ENCODE peak calls at places on chromosomes 11 and 22, in six cellular contexts. One of them, this sample, is unnamed.

GRCh38 chr11:91527380-91528030 is 697.1 kb upstream of the FAT3 start:
- DNase-seq in activated B cell treated with CpG ODN at 0.5 μM for 24 hours: no peak
- DNase-seq in AG09319: no peak
- DNase-seq in thoracic aorta: no peak
- DNase-seq in brain microvascular endothelial cell: no peak
- DNase-seq in head of caudate nucleus: no peak
- DNase-seq in this sample: no peak

GRCh38 chr11:82557274-82557673 is 176.4 kb downstream of the FAM181B start:
- DNase-seq in brain microvascular endothelial cell: no peak
- DNase-seq in head of caudate nucleus: peak; percentile 7
- DNase-seq in activated B cell treated with CpG ODN at 0.5 μM for 24 hours: no peak
- DNase-seq in thoracic aorta: no peak
- DNase-seq in AG09319: no peak
- DNase-seq in this sample: no peak

GRCh38 chr22:42651134-42651533 is 1.9 kb upstream of the CYB5R3 start:
- DNase-seq in head of caudate nucleus: no peak
- DNase-seq in thoracic aorta: no peak
- DNase-seq in brain microvascular endothelial cell: no peak
- DNase-seq in AG09319: no peak
- DNase-seq in activated B cell treated with CpG ODN at 0.5 μM for 24 hours: no peak
- DNase-seq in this sample: no peak

GRCh38 chr22:42064629-42065028 is 6.0 kb downstream of the NAGA start:
- DNase-seq in activated B cell treated with CpG ODN at 0.5 μM for 24 hours: no peak
- DNase-seq in AG09319: no peak
- DNase-seq in thoracic aorta: no peak
- DNase-seq in brain microvascular endothelial cell: no peak
- DNase-seq in head of caudate nucleus: no peak
- DNase-seq in this sample: peak; percentile 59

GRCh38 chr11:10941429-10941828 is 83.6 kb upstream of the ZBED5 start:
- DNase-seq in head of caudate nucleus: no peak
- DNase-seq in thoracic aorta: no peak
- DNase-seq in brain microvascular endothelial cell: no peak
- DNase-seq in activated B cell treated with CpG ODN at 0.5 μM for 24 hours: no peak
- DNase-seq in AG09319: no peak
- DNase-seq in this sample: no peak

GRCh38 chr11:71499546-71499945 is 27.5 kb upstream of the KRTAP5-7 start:
- DNase-seq in AG09319: no peak
- DNase-seq in thoracic aorta: no peak
- DNase-seq in activated B cell treated with CpG ODN at 0.5 μM for 24 hours: peak; percentile 4
- DNase-seq in brain microvascular endothelial cell: no peak
- DNase-seq in head of caudate nucleus: no peak
- DNase-seq in this sample: peak; percentile 65

GRCh38 chr11:108734956-108735559 is 70.2 kb downstream of the DDX10 start:
- DNase-seq in head of caudate nucleus: no peak
- DNase-seq in thoracic aorta: no peak
- DNase-seq in brain microvascular endothelial cell: peak; percentile 28
- DNase-seq in activated B cell treated with CpG ODN at 0.5 μM for 24 hours: no peak
- DNase-seq in AG09319: no peak
- DNase-seq in this sample: no peak

GRCh38 chr11:121762820-121763219 is 310.1 kb upstream of the SORL1-AS1 start:
- DNase-seq in AG09319: no peak
- DNase-seq in head of caudate nucleus: no peak
- DNase-seq in activated B cell treated with CpG ODN at 0.5 μM for 24 hours: no peak
- DNase-seq in brain microvascular endothelial cell: peak; percentile 18
- DNase-seq in thoracic aorta: no peak
- DNase-seq in this sample: no peak

GRCh38 chr11:15336016-15336415 is 221.3 kb downstream of the INSC start:
- DNase-seq in activated B cell treated with CpG ODN at 0.5 μM for 24 hours: no peak
- DNase-seq in head of caudate nucleus: no peak
- DNase-seq in brain microvascular endothelial cell: no peak
- DNase-seq in AG09319: no peak
- DNase-seq in thoracic aorta: no peak
- DNase-seq in this sample: no peak

GRCh38 chr11:47572715-47573255 is 6.0 kb downstream of the KBTBD4 start:
- DNase-seq in head of caudate nucleus: no peak
- DNase-seq in brain microvascular endothelial cell: no peak
- DNase-seq in AG09319: no peak
- DNase-seq in thoracic aorta: no peak
- DNase-seq in activated B cell treated with CpG ODN at 0.5 μM for 24 hours: no peak
- DNase-seq in this sample: no peak

GRCh38 chr11:65132988-65133700 is 1.2 kb downstream of the SYVN1 start:
- DNase-seq in brain microvascular endothelial cell: no peak
- DNase-seq in head of caudate nucleus: no peak
- DNase-seq in AG09319: no peak
- DNase-seq in thoracic aorta: no peak
- DNase-seq in activated B cell treated with CpG ODN at 0.5 μM for 24 hours: peak; percentile 67
- DNase-seq in this sample: peak; percentile 71

GRCh38 chr11:123630126-123630531 is 24.3 kb downstream of the SCN3B start:
- DNase-seq in brain microvascular endothelial cell: no peak
- DNase-seq in AG09319: no peak
- DNase-seq in activated B cell treated with CpG ODN at 0.5 μM for 24 hours: no peak
- DNase-seq in head of caudate nucleus: no peak
- DNase-seq in thoracic aorta: no peak
- DNase-seq in this sample: no peak

GRCh38 chr11:134034496-134035381 is 34.1 kb upstream of the JAM3 start:
- DNase-seq in activated B cell treated with CpG ODN at 0.5 μM for 24 hours: no peak
- DNase-seq in head of caudate nucleus: no peak
- DNase-seq in thoracic aorta: no peak
- DNase-seq in brain microvascular endothelial cell: no peak
- DNase-seq in AG09319: no peak
- DNase-seq in this sample: no peak

GRCh38 chr11:10654211-10655150 is 39.1 kb downstream of the IRAG1 start:
- DNase-seq in AG09319: no peak
- DNase-seq in brain microvascular endothelial cell: no peak
- DNase-seq in activated B cell treated with CpG ODN at 0.5 μM for 24 hours: no peak
- DNase-seq in thoracic aorta: no peak
- DNase-seq in head of caudate nucleus: no peak
- DNase-seq in this sample: no peak

GRCh38 chr11:57124912-57125311 is 56.8 kb upstream of the LRRC55 start:
- DNase-seq in activated B cell treated with CpG ODN at 0.5 μM for 24 hours: no peak
- DNase-seq in thoracic aorta: no peak
- DNase-seq in AG09319: no peak
- DNase-seq in brain microvascular endothelial cell: no peak
- DNase-seq in head of caudate nucleus: no peak
- DNase-seq in this sample: no peak

GRCh38 chr11:33706546-33706945 is 5.9 kb upstream of the C11orf91 start:
- DNase-seq in activated B cell treated with CpG ODN at 0.5 μM for 24 hours: no peak
- DNase-seq in thoracic aorta: no peak
- DNase-seq in head of caudate nucleus: no peak
- DNase-seq in AG09319: no peak
- DNase-seq in brain microvascular endothelial cell: no peak
- DNase-seq in this sample: no peak

GRCh38 chr11:63511349-63511748 is 5.5 kb downstream of the LGALS12 start:
- DNase-seq in AG09319: no peak
- DNase-seq in head of caudate nucleus: no peak
- DNase-seq in brain microvascular endothelial cell: no peak
- DNase-seq in thoracic aorta: no peak
- DNase-seq in activated B cell treated with CpG ODN at 0.5 μM for 24 hours: no peak
- DNase-seq in this sample: no peak

GRCh38 chr11:76236092-76237026 is 30.1 kb upstream of the WNT11 start:
- DNase-seq in brain microvascular endothelial cell: peak; percentile 33
- DNase-seq in AG09319: no peak
- DNase-seq in head of caudate nucleus: peak; percentile 75
- DNase-seq in activated B cell treated with CpG ODN at 0.5 μM for 24 hours: no peak
- DNase-seq in thoracic aorta: peak; percentile 28
- DNase-seq in this sample: peak; percentile 44

GRCh38 chr11:46559815-46560214 is 34.0 kb downstream of the AMBRA1 start:
- DNase-seq in activated B cell treated with CpG ODN at 0.5 μM for 24 hours: no peak
- DNase-seq in thoracic aorta: no peak
- DNase-seq in brain microvascular endothelial cell: no peak
- DNase-seq in AG09319: no peak
- DNase-seq in head of caudate nucleus: no peak
- DNase-seq in this sample: no peak

GRCh38 chr11:32388871-32389770 is 46.2 kb downstream of the WT1 start:
- DNase-seq in activated B cell treated with CpG ODN at 0.5 μM for 24 hours: no peak
- DNase-seq in AG09319: no peak
- DNase-seq in head of caudate nucleus: no peak
- DNase-seq in thoracic aorta: no peak
- DNase-seq in brain microvascular endothelial cell: no peak
- DNase-seq in this sample: no peak

GRCh38 chr11:69435161-69435990 is 46.1 kb upstream of the LINC01488 start:
- DNase-seq in activated B cell treated with CpG ODN at 0.5 μM for 24 hours: no peak
- DNase-seq in thoracic aorta: no peak
- DNase-seq in head of caudate nucleus: no peak
- DNase-seq in brain microvascular endothelial cell: no peak
- DNase-seq in AG09319: no peak
- DNase-seq in this sample: no peak

GRCh38 chr11:102172127-102172848 is 62.0 kb downstream of the YAP1 start:
- DNase-seq in thoracic aorta: no peak
- DNase-seq in activated B cell treated with CpG ODN at 0.5 μM for 24 hours: no peak
- DNase-seq in AG09319: no peak
- DNase-seq in brain microvascular endothelial cell: peak; percentile 32
- DNase-seq in head of caudate nucleus: no peak
- DNase-seq in this sample: no peak

GRCh38 chr22:39368402-39368801 is 18.6 kb downstream of the SYNGR1 start:
- DNase-seq in brain microvascular endothelial cell: no peak
- DNase-seq in activated B cell treated with CpG ODN at 0.5 μM for 24 hours: no peak
- DNase-seq in AG09319: no peak
- DNase-seq in thoracic aorta: no peak
- DNase-seq in head of caudate nucleus: no peak
- DNase-seq in this sample: no peak

GRCh38 chr11:62580959-62581715 is 7.4 kb upstream of the EEF1G start:
- DNase-seq in brain microvascular endothelial cell: no peak
- DNase-seq in head of caudate nucleus: no peak
- DNase-seq in thoracic aorta: no peak
- DNase-seq in AG09319: no peak
- DNase-seq in activated B cell treated with CpG ODN at 0.5 μM for 24 hours: no peak
- DNase-seq in this sample: no peak

GRCh38 chr11:113162590-113162961 is 151.8 kb upstream of the TTC12 start:
- DNase-seq in AG09319: no peak
- DNase-seq in activated B cell treated with CpG ODN at 0.5 μM for 24 hours: no peak
- DNase-seq in brain microvascular endothelial cell: no peak
- DNase-seq in thoracic aorta: no peak
- DNase-seq in head of caudate nucleus: no peak
- DNase-seq in this sample: no peak

GRCh38 chr11:58616594-58616993 is 5.9 kb upstream of the CNTF start:
- DNase-seq in head of caudate nucleus: no peak
- DNase-seq in AG09319: peak; percentile 67
- DNase-seq in activated B cell treated with CpG ODN at 0.5 μM for 24 hours: no peak
- DNase-seq in brain microvascular endothelial cell: peak; percentile 87
- DNase-seq in thoracic aorta: no peak
- DNase-seq in this sample: peak; percentile 41

This sample was measured in mucosa of gallbladder.